ENCODE peak calls at places on chromosomes 11 and 22, in seven cellular contexts. One of them, this sample, is unnamed.

GRCh38 chr11:119678351-119678750 is 50.6 kb downstream of the NECTIN1 start:
- DNase-seq in WERI-Rb-1: no peak
- DNase-seq in DND-41: no peak
- DNase-seq in AG10803: no peak
- DNase-seq in heart left ventricle: no peak
- DNase-seq in pancreas: no peak
- DNase-seq in adrenal gland: no peak
- DNase-seq in this sample: no peak

GRCh38 chr11:99934008-99934407 is 753.1 kb upstream of the ARHGAP42 start:
- DNase-seq in adrenal gland: no peak
- DNase-seq in DND-41: no peak
- DNase-seq in heart left ventricle: no peak
- DNase-seq in pancreas: no peak
- DNase-seq in WERI-Rb-1: no peak
- DNase-seq in AG10803: no peak
- DNase-seq in this sample: no peak

GRCh38 chr11:12540075-12540685 is 134.0 kb upstream of the TEAD1 start:
- DNase-seq in AG10803: peak; percentile 62
- DNase-seq in DND-41: no peak
- DNase-seq in adrenal gland: no peak
- DNase-seq in heart left ventricle: no peak
- DNase-seq in pancreas: no peak
- DNase-seq in WERI-Rb-1: no peak
- DNase-seq in this sample: no peak

GRCh38 chr11:13339196-13340153 is 61.9 kb downstream of the BMAL1 start:
- DNase-seq in heart left ventricle: no peak
- DNase-seq in pancreas: no peak
- DNase-seq in DND-41: peak; percentile 33
- DNase-seq in AG10803: peak; percentile 94
- DNase-seq in WERI-Rb-1: no peak
- DNase-seq in adrenal gland: peak; percentile 39
- DNase-seq in this sample: no peak

GRCh38 chr11:31106963-31107576 is 262.5 kb downstream of the DCDC1 start:
- DNase-seq in WERI-Rb-1: peak; percentile 80
- DNase-seq in AG10803: peak; percentile 43
- DNase-seq in pancreas: peak; percentile 60
- DNase-seq in adrenal gland: peak; percentile 69
- DNase-seq in heart left ventricle: peak; percentile 41
- DNase-seq in DND-41: peak; percentile 48
- DNase-seq in this sample: peak; percentile 31

GRCh38 chr11:78551066-78551465 is 23.6 kb downstream of the NARS2 start:
- DNase-seq in DND-41: no peak
- DNase-seq in WERI-Rb-1: no peak
- DNase-seq in AG10803: no peak
- DNase-seq in heart left ventricle: no peak
- DNase-seq in adrenal gland: no peak
- DNase-seq in pancreas: no peak
- DNase-seq in this sample: no peak

GRCh38 chr11:59865031-59865430 is 1.3 kb downstream of the TCN1 start:
- DNase-seq in heart left ventricle: no peak
- DNase-seq in DND-41: no peak
- DNase-seq in AG10803: no peak
- DNase-seq in pancreas: no peak
- DNase-seq in adrenal gland: no peak
- DNase-seq in WERI-Rb-1: no peak
- DNase-seq in this sample: no peak

GRCh38 chr22:22988785-22989184 is 81.5 kb upstream of the GNAZ start:
- DNase-seq in AG10803: no peak
- DNase-seq in heart left ventricle: no peak
- DNase-seq in WERI-Rb-1: no peak
- DNase-seq in adrenal gland: no peak
- DNase-seq in pancreas: no peak
- DNase-seq in DND-41: no peak
- DNase-seq in this sample: no peak

GRCh38 chr22:38699784-38700183 is 959 bp downstream of the JOSD1 start:
- DNase-seq in WERI-Rb-1: no peak
- DNase-seq in pancreas: no peak
- DNase-seq in AG10803: peak; percentile 63
- DNase-seq in adrenal gland: peak; percentile 56
- DNase-seq in DND-41: no peak
- DNase-seq in heart left ventricle: no peak
- DNase-seq in this sample: no peak

GRCh38 chr11:67252831-67253239 is 13.4 kb upstream of the GRK2 start:
- DNase-seq in DND-41: peak; percentile 44
- DNase-seq in WERI-Rb-1: peak; percentile 34
- DNase-seq in AG10803: peak; percentile 53
- DNase-seq in adrenal gland: peak; percentile 64
- DNase-seq in pancreas: no peak
- DNase-seq in heart left ventricle: no peak
- DNase-seq in this sample: no peak

GRCh38 chr22:44338183-44338812 is 25.5 kb upstream of the SHISAL1 start:
- DNase-seq in heart left ventricle: no peak
- DNase-seq in adrenal gland: peak; percentile 35
- DNase-seq in DND-41: no peak
- DNase-seq in pancreas: no peak
- DNase-seq in AG10803: no peak
- DNase-seq in WERI-Rb-1: no peak
- DNase-seq in this sample: no peak

GRCh38 chr22:44171486-44172076 is 9.1 kb upstream of the PARVG start:
- DNase-seq in adrenal gland: peak; percentile 42
- DNase-seq in DND-41: no peak
- DNase-seq in pancreas: no peak
- DNase-seq in heart left ventricle: no peak
- DNase-seq in WERI-Rb-1: no peak
- DNase-seq in AG10803: no peak
- DNase-seq in this sample: no peak

GRCh38 chr22:30224161-30224857 is 22.2 kb downstream of the LIF start:
- DNase-seq in WERI-Rb-1: no peak
- DNase-seq in heart left ventricle: no peak
- DNase-seq in adrenal gland: peak; percentile 30
- DNase-seq in pancreas: no peak
- DNase-seq in AG10803: no peak
- DNase-seq in DND-41: no peak
- DNase-seq in this sample: peak; percentile 59
- TF ChIP-seq CTCF in WERI-Rb-1: no peak
- TF ChIP-seq CTCF in heart left ventricle: no peak
- TF ChIP-seq CTCF in adrenal gland: no peak
- TF ChIP-seq CTCF in pancreas: no peak
- TF ChIP-seq CTCF in AG10803: no peak
- TF ChIP-seq CTCF in DND-41: no peak
- TF ChIP-seq CTCF in this sample: no peak

GRCh38 chr11:32615422-32615821 is 31.8 kb downstream of the EIF3M start:
- DNase-seq in AG10803: peak; percentile 3
- DNase-seq in heart left ventricle: no peak
- DNase-seq in adrenal gland: no peak
- DNase-seq in pancreas: no peak
- DNase-seq in DND-41: no peak
- DNase-seq in WERI-Rb-1: no peak
- DNase-seq in this sample: peak; percentile 13
- TF ChIP-seq CTCF in AG10803: peak; percentile 21
- TF ChIP-seq CTCF in heart left ventricle: peak; percentile 35
- TF ChIP-seq CTCF in adrenal gland: no peak
- TF ChIP-seq CTCF in pancreas: no peak
- TF ChIP-seq CTCF in DND-41: peak; percentile 66
- TF ChIP-seq CTCF in WERI-Rb-1: no peak
- TF ChIP-seq CTCF in this sample: peak; percentile 9

DNA sequence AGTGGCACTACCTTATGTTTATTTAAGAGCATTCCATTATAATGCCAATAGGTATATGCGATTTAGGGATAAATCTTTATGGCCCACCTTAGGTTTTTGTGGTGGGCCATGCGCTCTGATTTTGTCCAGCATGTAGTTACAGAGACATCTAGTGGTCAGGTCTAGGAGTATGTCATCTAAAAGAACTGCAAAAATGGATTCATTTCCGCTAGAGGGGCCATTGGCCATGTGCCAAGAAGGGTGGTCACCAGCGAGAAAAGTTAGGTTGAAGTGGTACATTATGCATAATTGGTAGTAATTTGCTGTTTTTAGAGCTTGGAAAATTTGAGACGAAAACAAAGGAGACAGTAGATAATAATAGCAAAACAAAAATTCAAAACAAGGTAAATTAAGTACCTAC is 27.7 kb downstream of the LRRC4C start:
- DNase-seq in adrenal gland: no peak
- DNase-seq in heart left ventricle: no peak
- DNase-seq in DND-41: no peak
- DNase-seq in AG10803: no peak
- DNase-seq in WERI-Rb-1: peak; percentile 6
- DNase-seq in pancreas: no peak
- DNase-seq in this sample: peak; percentile 6
- TF ChIP-seq CTCF in adrenal gland: peak; percentile 23
- TF ChIP-seq CTCF in heart left ventricle: peak; percentile 49
- TF ChIP-seq CTCF in DND-41: peak; percentile 29
- TF ChIP-seq CTCF in AG10803: no peak
- TF ChIP-seq CTCF in WERI-Rb-1: peak; percentile 47
- TF ChIP-seq CTCF in pancreas: no peak
- TF ChIP-seq CTCF in this sample: peak; percentile 19

GRCh38 chr11:93169143-93169542 is 28.6 kb downstream of the SLC36A4 start:
- DNase-seq in adrenal gland: no peak
- DNase-seq in heart left ventricle: no peak
- DNase-seq in AG10803: no peak
- DNase-seq in pancreas: no peak
- DNase-seq in WERI-Rb-1: no peak
- DNase-seq in DND-41: no peak
- DNase-seq in this sample: no peak

GRCh38 chr11:93166194-93166593 is 31.6 kb downstream of the SLC36A4 start:
- DNase-seq in WERI-Rb-1: no peak
- DNase-seq in pancreas: no peak
- DNase-seq in AG10803: no peak
- DNase-seq in DND-41: no peak
- DNase-seq in heart left ventricle: no peak
- DNase-seq in adrenal gland: no peak
- DNase-seq in this sample: no peak

GRCh38 chr11:93166867-93167266 is 30.9 kb downstream of the SLC36A4 start:
- DNase-seq in DND-41: no peak
- DNase-seq in WERI-Rb-1: no peak
- DNase-seq in heart left ventricle: no peak
- DNase-seq in adrenal gland: no peak
- DNase-seq in AG10803: no peak
- DNase-seq in pancreas: no peak
- DNase-seq in this sample: no peak

DNA sequence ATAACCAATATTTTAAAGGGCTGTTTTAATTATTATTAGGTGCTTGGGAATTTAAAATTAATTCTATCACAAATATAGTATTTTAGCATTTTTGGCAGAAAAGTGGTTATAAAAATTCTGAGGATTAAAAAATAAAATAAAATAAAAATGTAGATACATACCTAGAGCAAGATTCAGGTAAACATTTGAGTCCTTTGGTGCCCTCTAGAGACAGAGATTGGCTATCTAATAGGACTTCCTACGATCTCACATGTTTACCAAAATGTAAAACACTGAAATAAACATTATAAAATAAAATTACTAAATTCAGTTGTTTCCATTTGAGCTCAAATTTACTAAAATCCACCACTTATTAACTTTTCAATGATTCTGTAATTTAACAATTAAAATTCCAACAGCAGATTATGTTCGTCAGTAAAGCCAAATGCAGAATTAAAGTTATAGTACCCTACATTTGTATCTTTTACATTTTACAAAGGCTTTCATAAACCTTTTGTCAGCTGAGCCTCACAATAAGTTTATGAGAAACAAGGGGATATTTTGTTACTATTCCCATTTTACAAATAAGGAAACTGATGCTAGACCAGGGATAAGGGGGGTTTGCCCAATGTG is 27.7 kb downstream of the SLC36A4 start:
- DNase-seq in heart left ventricle: no peak
- DNase-seq in AG10803: peak; percentile 12
- DNase-seq in WERI-Rb-1: no peak
- DNase-seq in adrenal gland: no peak
- DNase-seq in DND-41: no peak
- DNase-seq in pancreas: no peak
- DNase-seq in this sample: peak; percentile 8
- TF ChIP-seq CTCF in heart left ventricle: peak; percentile 37
- TF ChIP-seq CTCF in AG10803: peak; percentile 48
- TF ChIP-seq CTCF in WERI-Rb-1: no peak
- TF ChIP-seq CTCF in adrenal gland: no peak
- TF ChIP-seq CTCF in DND-41: peak; percentile 47
- TF ChIP-seq CTCF in pancreas: peak; percentile 32
- TF ChIP-seq CTCF in this sample: no peak

DNA sequence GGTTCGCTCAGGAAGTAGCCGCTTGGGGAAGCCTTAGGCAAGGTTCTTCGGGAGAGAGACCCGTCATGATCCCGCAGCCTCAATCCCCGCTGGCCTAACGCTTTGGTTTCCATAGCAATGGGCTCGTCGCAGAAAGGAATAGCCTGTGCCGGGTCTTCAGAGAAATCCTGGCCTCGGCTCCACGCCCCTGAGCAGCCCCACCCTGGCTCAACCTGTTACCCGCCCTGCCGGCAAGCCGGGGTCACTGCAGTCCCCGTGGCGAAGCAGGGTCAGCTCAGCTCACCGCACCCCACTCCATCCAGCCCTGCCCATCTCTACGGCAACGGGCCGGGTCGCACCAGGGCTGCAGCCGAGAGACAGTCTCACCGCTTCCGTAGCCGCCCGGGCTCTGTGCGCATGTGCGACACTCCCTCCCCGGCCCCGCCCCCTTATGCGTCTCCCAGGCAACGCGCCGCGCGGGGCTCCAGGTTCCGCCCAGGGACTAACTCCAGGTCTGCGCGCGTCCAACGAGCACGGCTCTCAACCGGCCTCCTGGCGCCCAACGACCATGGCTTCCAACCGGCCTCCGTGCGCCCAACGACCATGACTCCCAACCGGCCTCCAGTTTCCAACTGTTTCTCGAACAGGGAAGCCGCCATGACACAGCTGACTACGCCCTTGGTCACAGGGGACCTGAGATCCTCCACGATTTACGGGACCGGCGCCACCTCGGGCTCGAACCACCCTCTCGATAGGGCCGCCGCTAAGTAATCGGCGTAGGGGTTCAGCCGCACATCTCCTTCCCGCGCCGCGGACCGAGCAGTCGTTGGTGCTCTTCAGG is at the start of gene DUSP18:
- DNase-seq in heart left ventricle: peak; percentile 94
- DNase-seq in adrenal gland: peak; percentile 95
- DNase-seq in DND-41: peak; percentile 93
- DNase-seq in pancreas: peak; percentile 96
- DNase-seq in AG10803: peak; percentile 82
- DNase-seq in WERI-Rb-1: peak; percentile 97
- DNase-seq in this sample: peak; percentile 97
- TF ChIP-seq CTCF in heart left ventricle: peak; percentile 48
- TF ChIP-seq CTCF in adrenal gland: peak; percentile 15
- TF ChIP-seq CTCF in DND-41: peak; percentile 25
- TF ChIP-seq CTCF in pancreas: no peak
- TF ChIP-seq CTCF in AG10803: peak; percentile 38
- TF ChIP-seq CTCF in WERI-Rb-1: peak; percentile 59
- TF ChIP-seq CTCF in this sample: no peak

GRCh38 chr11:69598147-69598546 is 42.8 kb upstream of the CCND1 start:
- DNase-seq in heart left ventricle: no peak
- DNase-seq in pancreas: no peak
- DNase-seq in adrenal gland: peak; percentile 9
- DNase-seq in WERI-Rb-1: no peak
- DNase-seq in DND-41: no peak
- DNase-seq in AG10803: peak; percentile 11
- DNase-seq in this sample: no peak
- TF ChIP-seq CTCF in heart left ventricle: peak; percentile 18
- TF ChIP-seq CTCF in pancreas: no peak
- TF ChIP-seq CTCF in adrenal gland: no peak
- TF ChIP-seq CTCF in WERI-Rb-1: peak; percentile 39
- TF ChIP-seq CTCF in DND-41: peak; percentile 5
- TF ChIP-seq CTCF in AG10803: peak; percentile 10
- TF ChIP-seq CTCF in this sample: no peak

GRCh38 chr11:367956-368413 is 1.3 kb upstream of the B4GALNT4 start:
- DNase-seq in heart left ventricle: no peak
- DNase-seq in pancreas: no peak
- DNase-seq in WERI-Rb-1: no peak
- DNase-seq in AG10803: no peak
- DNase-seq in adrenal gland: no peak
- DNase-seq in DND-41: no peak
- DNase-seq in this sample: no peak
- TF ChIP-seq CTCF in heart left ventricle: no peak
- TF ChIP-seq CTCF in pancreas: no peak
- TF ChIP-seq CTCF in WERI-Rb-1: no peak
- TF ChIP-seq CTCF in AG10803: no peak
- TF ChIP-seq CTCF in adrenal gland: no peak
- TF ChIP-seq CTCF in DND-41: no peak
- TF ChIP-seq CTCF in this sample: no peak